ENCODE peak calls at places on chromosomes 3 and 15, in eight cellular contexts. P is tibial nerve, J is heart left ventricle, D is neuronal stem cell, B is A673, I is testis, E is A549, Y is MM.1S. R is an unnamed sample. For H3K4me1, the result is how much of the 10 kb centered on the place peaks cover.

GRCh38 chr15:61479601-61480000 is 250.5 kb upstream of the RORA start:
- DNase-seq in J (no peak), B (no peak), E (no peak), D (no peak), Y (no peak), P (no peak), I (no peak), R (no peak)

GRCh38 chr3:118102737-118103136 is 931.9 kb downstream of the IGSF11 start:
- DNase-seq in B (no peak), Y (peak), D (no peak), J (no peak), P (no peak), E (no peak), I (no peak), R (no peak)

GRCh38 chr3:19866751-19867347 is 67.2 kb downstream of the EFHB start:
- DNase-seq in P (no peak), E (peak), Y (peak), D (peak), I (peak), B (peak), J (no peak), R (no peak)

GRCh38 chr3:39804951-39805350 is 4.5 kb upstream of the MYRIP start:
- DNase-seq in P (no peak), D (no peak), J (no peak), I (no peak), E (no peak), Y (no peak), B (no peak), R (no peak)

GRCh38 chr15:33547876-33548275 is 237.1 kb downstream of the RYR3 start:
- DNase-seq in E (peak), Y (peak), J (peak), I (peak), D (peak), B (peak), P (no peak), R (peak)

GRCh38 chr15:62739082-62739481 is 303.5 kb upstream of the TPM1 start:
- DNase-seq in B (no peak), E (peak), I (no peak), P (no peak), Y (no peak), D (no peak), J (no peak), R (no peak)

GRCh38 chr3:192772495-192772894 is 45.2 kb upstream of the FGF12 start:
- DNase-seq in B (peak), Y (peak), P (no peak), I (peak), E (peak), J (peak), D (no peak), R (peak)

GRCh38 chr3:43194490-43195115 is 88.7 kb upstream of the POMGNT2 start:
- DNase-seq in B (no peak), Y (no peak), I (no peak), J (no peak), P (no peak), E (no peak), D (no peak), R (no peak)

GRCh38 chr3:104519968-104520655 is 846.6 kb upstream of the ALCAM start:
- DNase-seq in Y (peak), J (no peak), B (no peak), E (no peak), D (no peak), P (no peak), I (no peak), R (no peak)

GRCh38 chr3:127589600-127590281 is 792 bp downstream of the TPRA1 start:
- DNase-seq in D (no peak), J (peak), Y (peak), B (no peak), I (peak), P (no peak), E (no peak), R (peak)

GRCh38 chr15:85404156-85404921 is 23.9 kb downstream of the AKAP13 start:
- DNase-seq in B (no peak), E (no peak), P (no peak), D (no peak), Y (no peak), I (no peak), J (no peak), R (no peak)

GRCh38 chr3:147368561-147369151 is 37.7 kb downstream of the ZIC4 start:
- DNase-seq in E (no peak), B (no peak), I (no peak), P (no peak), Y (no peak), D (no peak), J (no peak), R (no peak)

GRCh38 chr3:115488410-115488809 is 134.9 kb upstream of the GAP43 start:
- DNase-seq in P (no peak), J (no peak), I (no peak), B (no peak), E (no peak), Y (no peak), D (no peak), R (no peak)

GRCh38 chr3:24496529-24497482 is 2.2 kb upstream of the THRB start:
- DNase-seq in D (peak), E (peak), J (peak), I (peak), P (peak), Y (peak), B (peak), R (peak)

GRCh38 chr3:177427096-177427495 is 229.8 kb upstream of the TBL1XR1 start:
- DNase-seq in E (no peak), D (no peak), P (no peak), I (no peak), B (no peak), J (no peak), Y (peak), R (no peak)

GRCh38 chr3:106006001-106006400 is 137.2 kb upstream of the CBLB start:
- DNase-seq in Y (no peak), P (no peak), I (no peak), E (no peak), B (no peak), J (no peak), D (no peak), R (no peak)

GRCh38 chr3:187922704-187923393 is 177.6 kb upstream of the BCL6 start:
- DNase-seq in Y (no peak), J (no peak), P (no peak), D (no peak), I (no peak), B (no peak), E (peak), R (no peak)

GRCh38 chr15:91924842-91925495 is 71.5 kb downstream of the SLCO3A1 start:
- DNase-seq in Y (no peak), I (no peak), J (no peak), D (no peak), E (no peak), B (no peak), P (no peak), R (no peak)

GRCh38 chr3:194095464-194095863 is 40.5 kb upstream of the HES1 start:
- DNase-seq in B (peak), I (peak), D (no peak), Y (no peak), J (peak), E (no peak), P (no peak), R (peak)

GRCh38 chr3:184560992-184561328 is 625 bp upstream of the EPHB3 start:
- DNase-seq in Y (no peak), D (no peak), B (no peak), E (no peak), J (no peak), P (no peak), I (no peak), R (no peak)

DNA sequence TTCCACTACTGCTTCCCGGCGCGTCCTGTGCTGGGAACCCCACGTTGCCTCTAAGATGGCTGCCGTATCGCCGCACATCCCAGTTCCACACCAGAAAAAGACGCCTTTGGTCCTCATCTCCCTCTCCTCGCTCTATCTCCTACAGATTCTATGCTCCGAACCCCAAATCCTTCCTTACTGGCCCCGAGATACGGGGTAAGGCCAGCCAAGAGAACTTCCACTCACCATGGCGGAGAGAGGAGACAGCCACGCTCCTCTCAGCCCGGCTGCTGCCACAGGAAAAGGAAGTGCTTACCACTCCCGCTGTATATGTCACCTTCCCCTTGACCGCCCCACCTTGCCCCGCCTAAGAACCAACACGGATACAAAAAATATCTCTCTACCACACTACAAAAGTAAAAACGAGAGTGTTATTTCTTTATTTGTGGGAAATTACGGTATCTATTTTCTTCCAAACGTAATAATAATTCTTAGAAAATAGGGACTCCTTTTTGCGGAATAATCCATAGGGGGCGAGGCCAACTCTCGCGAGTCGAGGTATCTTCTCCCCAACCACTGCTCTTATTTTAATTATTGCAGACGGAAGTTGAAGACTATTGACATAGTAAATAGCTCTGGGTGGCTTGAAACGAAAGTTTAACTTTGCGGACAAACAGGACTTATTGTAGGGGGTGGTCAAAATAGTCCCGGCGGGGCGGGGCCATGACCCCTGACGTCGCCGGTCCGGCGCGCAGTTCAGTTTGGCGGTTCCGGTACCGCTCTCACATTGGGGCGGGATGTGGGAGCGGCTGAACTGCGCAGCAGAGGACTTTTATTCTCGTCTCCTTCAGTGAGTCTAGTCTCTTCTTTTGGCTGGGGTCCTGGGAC is at the start of the genes RPL4 and ZWILCH:
- DNase-seq in Y (peak), B (peak), I (peak), D (peak), E (peak), P (peak), J (peak), R (peak)
- H3K4me1 ChIP-seq in Y (under half), B (under half), I (under half), D (under half), E (under half), P (under half), J (under half), R (under half)

DNA sequence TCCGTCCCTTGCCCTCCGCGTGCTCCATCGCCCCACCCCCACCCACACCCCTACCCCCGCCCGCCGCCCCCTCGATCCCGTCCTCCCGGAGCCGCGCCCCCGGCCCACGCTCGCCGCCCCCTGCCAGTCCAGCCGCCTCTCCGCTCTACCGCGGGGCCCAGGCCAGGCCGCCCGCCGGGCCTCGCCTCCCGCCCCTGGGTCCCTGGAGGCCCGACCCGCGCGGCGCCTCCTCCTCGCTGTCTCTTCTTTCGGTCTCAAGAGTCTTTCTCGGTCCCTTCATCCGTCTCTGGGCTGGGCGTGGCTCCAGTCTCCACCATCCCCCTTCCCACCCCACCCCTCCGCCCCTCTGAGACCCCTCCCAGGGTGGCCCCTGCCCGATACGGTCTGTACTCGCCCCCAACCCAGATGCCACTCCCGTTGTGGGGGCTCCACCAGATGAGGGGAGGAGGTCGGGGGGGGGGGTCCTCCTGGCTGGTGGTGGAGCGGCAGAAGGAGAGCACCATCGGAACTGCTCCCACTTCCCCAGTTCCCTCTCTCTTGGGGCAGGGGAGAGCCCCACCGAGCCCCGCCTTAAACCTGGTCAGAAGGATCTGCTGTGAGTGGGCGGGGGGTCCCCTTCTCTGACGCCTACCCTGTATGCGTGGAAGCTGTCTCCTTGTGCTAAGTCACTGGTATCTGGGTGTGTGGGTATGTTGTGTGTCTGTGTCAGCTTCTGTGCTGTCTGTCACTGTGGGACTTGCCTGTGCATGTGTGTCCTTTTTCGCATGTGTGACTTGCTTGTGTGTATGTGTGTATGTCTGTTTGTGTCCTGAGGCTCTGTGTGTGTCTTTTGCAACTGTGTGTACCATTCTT is 1.0 kb downstream of the PRKCD start:
- DNase-seq in E (peak), B (peak), Y (peak), J (peak), P (no peak), I (peak), D (no peak), R (peak)
- H3K27ac ChIP-seq in E (peak), B (no peak), Y (no peak), J (no peak), P (peak), I (peak), D (no peak), R (peak)

GRCh38 chr15:100760357-100760903 is 119.2 kb upstream of the ALDH1A3 start:
- DNase-seq in B (no peak), J (no peak), E (peak), D (no peak), Y (no peak), I (no peak), P (no peak), R (no peak)

GRCh38 chr15:100761253-100761935 is 118.2 kb upstream of the ALDH1A3 start:
- DNase-seq in P (no peak), I (no peak), Y (no peak), J (no peak), B (no peak), D (no peak), E (no peak), R (no peak)

GRCh38 chr15:100759116-100759515 is 120.5 kb upstream of the ALDH1A3 start:
- DNase-seq in B (no peak), J (no peak), D (no peak), I (no peak), Y (no peak), P (no peak), E (peak), R (no peak)

GRCh38 chr15:100758554-100758953 is 121.1 kb upstream of the ALDH1A3 start:
- DNase-seq in P (no peak), B (no peak), J (no peak), E (no peak), Y (no peak), I (no peak), D (no peak), R (no peak)

DNA sequence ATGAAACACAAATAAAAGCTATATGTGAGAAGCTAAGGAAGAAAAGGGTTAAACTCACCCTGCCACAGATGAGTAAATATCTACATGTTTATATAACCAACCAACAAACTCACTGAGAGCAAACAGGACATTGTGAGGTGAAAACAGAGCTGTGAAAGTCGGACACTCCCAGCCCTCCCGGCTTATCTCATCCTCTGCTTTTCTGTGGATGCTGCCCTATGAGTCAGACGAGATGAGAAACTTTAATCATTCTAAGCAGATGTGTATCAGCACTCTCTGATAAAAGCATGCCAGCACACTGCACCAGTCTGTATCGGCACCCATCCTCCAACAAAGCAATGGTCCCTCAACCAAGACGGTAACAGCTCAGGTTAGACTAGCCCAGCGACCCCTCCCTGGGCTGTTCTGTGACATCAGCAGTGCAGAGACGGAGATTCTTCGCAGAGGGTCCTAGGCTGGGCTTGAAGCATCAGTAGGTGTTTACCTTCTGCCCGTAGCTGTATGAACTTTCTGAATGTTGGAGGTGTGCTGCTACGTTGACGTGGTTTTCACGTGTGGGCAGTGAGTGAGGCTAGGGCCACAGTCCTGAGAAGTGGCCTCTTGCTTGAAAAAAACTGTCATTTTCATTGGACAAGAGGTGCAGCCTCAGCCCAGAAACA is 119.8 kb upstream of the ALDH1A3 start:
- DNase-seq in J (no peak), Y (no peak), D (no peak), I (no peak), E (peak), P (no peak), B (no peak), R (no peak)
- H3K4me3 ChIP-seq in J (no peak), Y (no peak), D (no peak), I (no peak), E (peak), P (no peak), B (no peak), R (no peak)

GRCh38 chr15:75177360-75178071 is 24.2 kb upstream of the C15orf39 start:
- DNase-seq in P (no peak), I (no peak), J (no peak), D (no peak), Y (peak), B (no peak), E (no peak), R (peak)

GRCh38 chr15:75179773-75180140 is 21.9 kb upstream of the C15orf39 start:
- DNase-seq in B (no peak), J (no peak), I (no peak), E (no peak), Y (no peak), D (no peak), P (no peak), R (no peak)

GRCh38 chr15:75181780-75182179 is 19.9 kb upstream of the C15orf39 start:
- DNase-seq in D (no peak), P (no peak), Y (no peak), E (no peak), B (no peak), J (no peak), I (no peak), R (no peak)

GRCh38 chr15:75178171-75178937 is 23.3 kb upstream of the C15orf39 start:
- DNase-seq in J (peak), D (no peak), I (peak), B (no peak), E (no peak), P (no peak), Y (peak), R (peak)

DNA sequence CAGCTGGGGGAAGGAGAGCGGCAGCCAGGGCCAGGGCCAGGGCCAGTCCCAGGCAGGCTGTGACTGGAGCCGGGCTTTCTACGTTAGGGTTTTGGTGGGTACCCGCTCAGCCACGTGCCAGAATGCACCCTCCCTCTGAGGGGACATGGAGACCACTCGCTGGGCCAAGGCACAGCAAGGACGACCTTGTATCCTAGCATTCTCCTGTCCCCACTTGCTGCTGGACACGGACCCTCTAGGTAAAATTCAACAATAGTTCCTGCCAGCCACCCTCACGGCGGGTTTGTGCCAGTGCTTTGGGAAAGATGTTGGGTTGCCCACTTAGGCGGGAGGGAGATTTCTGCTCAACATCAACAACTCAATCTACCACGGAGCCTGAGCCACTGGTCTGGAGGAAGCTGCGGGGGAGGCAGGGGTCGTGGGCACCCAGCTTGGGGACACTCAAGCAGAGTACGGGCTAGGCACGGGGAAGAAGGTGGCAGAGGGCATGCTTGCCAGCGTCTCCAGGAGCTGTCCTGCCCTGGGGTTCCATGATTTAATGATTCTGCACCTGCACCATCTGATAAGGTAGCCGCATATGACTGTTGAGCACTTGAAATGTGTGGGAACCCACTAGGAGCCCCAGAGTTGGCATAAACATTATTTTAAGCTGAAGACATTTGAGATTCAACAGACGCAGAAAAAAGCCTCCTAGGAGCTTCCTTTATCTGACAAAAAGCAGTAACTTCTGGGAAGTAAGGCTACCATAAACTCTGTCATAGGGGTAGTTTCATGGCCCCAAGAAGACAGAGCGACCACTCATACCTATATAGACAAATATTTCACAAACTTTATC is 22.5 kb upstream of the C15orf39 start:
- DNase-seq in Y (no peak), B (no peak), I (no peak), P (no peak), J (no peak), D (no peak), E (no peak), R (no peak)
- H3K4me1 ChIP-seq in Y (under half), B (under half), I (half or more), P (half or more), J (under half), D (under half), E (half or more), R (under half)

DNA sequence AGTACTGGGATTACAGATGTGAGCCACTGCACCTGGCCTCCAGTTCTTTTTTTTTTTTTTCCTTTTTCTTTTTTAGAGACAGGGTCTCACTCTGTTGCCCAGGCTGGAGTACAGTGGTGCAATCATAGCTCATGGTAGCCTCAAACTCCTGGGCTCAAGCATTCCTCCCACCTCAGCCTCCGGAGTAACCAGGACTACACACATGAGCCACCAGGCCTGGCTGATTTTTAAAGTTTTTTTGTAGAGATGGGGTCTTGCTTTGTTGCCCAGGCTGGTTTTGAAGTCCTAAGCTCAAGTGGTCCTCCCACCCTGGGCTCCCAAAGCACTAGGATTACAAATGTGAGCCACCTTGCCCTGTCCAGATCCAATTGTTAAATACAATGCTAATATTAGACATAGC is 13.6 kb upstream of the ULK3 start:
- DNase-seq in B (no peak), D (no peak), E (no peak), P (no peak), Y (no peak), J (no peak), I (no peak), R (no peak)
- H3K27ac ChIP-seq in B (no peak), D (no peak), E (no peak), P (no peak), Y (no peak), J (no peak), I (no peak), R (no peak)

DNA sequence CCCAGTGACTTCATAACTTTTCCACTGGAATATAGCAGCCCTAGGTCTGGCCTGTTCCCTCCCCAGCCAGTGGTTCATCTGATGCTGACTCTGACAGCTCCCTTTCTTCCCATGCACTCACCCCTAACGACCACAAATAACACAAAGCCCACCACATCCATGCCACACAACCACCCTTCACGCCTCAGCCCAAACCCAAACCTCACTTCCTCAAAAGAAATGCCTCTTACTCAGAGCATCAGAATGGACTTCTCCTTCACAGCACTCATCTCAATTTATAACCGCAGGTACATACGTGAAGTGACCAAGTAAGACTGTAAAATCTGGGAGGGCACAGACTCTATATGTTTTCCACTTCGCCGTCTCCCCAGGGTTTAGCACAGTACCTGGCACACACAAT is 1.1 kb downstream of the RBSN start:
- DNase-seq in P (no peak), B (no peak), E (no peak), I (no peak), Y (peak), D (no peak), J (no peak), R (no peak)
- H3K4me3 ChIP-seq in P (peak), B (peak), E (peak), I (peak), Y (peak), D (peak), J (peak), R (peak)

R was measured in right cardiac atrium.